ENCODE peak calls at places on chromosomes 11 and 22, in five cellular contexts. D, E, B, G and I are unnamed samples.

GRCh38 chr11:35257287-35257686 is 118.3 kb downstream of the CD44 start:
- DNase-seq in D (no peak), G (no peak), B (no peak), E (no peak), I (no peak)

GRCh38 chr11:126997196-126997595 is 3.4 kb downstream of the KIRREL3 start:
- DNase-seq in B (no peak), D (no peak), G (no peak), E (no peak), I (no peak)

GRCh38 chr11:8263769-8264410 is at the start of gene LMO1:
- DNase-seq in D (peak), B (peak), G (no peak), E (peak), I (peak)

GRCh38 chr22:17912942-17913704 is 111.2 kb downstream of the MICAL3 start:
- DNase-seq in D (no peak), B (no peak), E (no peak), G (no peak), I (no peak)

GRCh38 chr22:47591016-47591415 is 828.6 kb downstream of the TBC1D22A start:
- DNase-seq in D (no peak), E (no peak), G (no peak), B (no peak), I (no peak)

GRCh38 chr11:8871283-8871775 is 39.7 kb upstream of the AKIP1 start:
- DNase-seq in E (no peak), D (peak), B (peak), G (no peak), I (peak)

GRCh38 chr11:6682591-6682935 is 577 bp downstream of the MRPL17 start:
- DNase-seq in G (no peak), B (no peak), D (peak), E (no peak), I (no peak)

GRCh38 chr22:49360746-49361145 is 466.9 kb downstream of the BRD1 start:
- DNase-seq in E (no peak), G (no peak), D (no peak), B (no peak), I (no peak)

GRCh38 chr11:101860694-101861371 is 54.0 kb upstream of the CEP126 start:
- DNase-seq in D (peak), E (no peak), B (peak), G (no peak), I (peak)

GRCh38 chr11:116086426-116086825 is 582.2 kb upstream of the CADM1 start:
- DNase-seq in D (no peak), G (no peak), E (no peak), B (no peak), I (no peak)

GRCh38 chr22:35257321-35258143 is at the start of gene HMGXB4:
- DNase-seq in G (peak), B (peak), E (peak), D (peak), I (peak)

GRCh38 chr11:126109941-126110731 is 47.5 kb upstream of the CDON start:
- DNase-seq in E (no peak), G (no peak), D (no peak), B (no peak), I (no peak)

GRCh38 chr22:30245985-30246901 is at the start of gene LIF:
- DNase-seq in D (peak), G (no peak), B (no peak), E (peak), I (peak)

GRCh38 chr11:72703281-72704008 is 29.2 kb upstream of the PDE2A start:
- DNase-seq in G (peak), B (no peak), E (no peak), D (peak), I (peak)

GRCh38 chr11:126115820-126116319 is 53.2 kb upstream of the CDON start:
- DNase-seq in D (peak), B (no peak), E (no peak), G (peak), I (peak)